ENCODE peak calls at places on chromosomes 13 and 19, in four cellular contexts. W is WTC11; B is NCI-H1105 treated with DMSO at 0.1 percent for 48 hours; A is activated T-helper 9 cell treated with anti-CD3 and anti-CD28 coated beads, Interleukin-2, amount 50 U/mL, for 16 hours. Q is an unnamed sample.

GRCh38 chr13:108345016-108345415 is 75.5 kb downstream of the TNFSF13B start:
- DNase-seq in W (peak; percentile 17), B (no peak), A (no peak), Q (no peak)

GRCh38 chr13:19643652-19644051 is 10.2 kb downstream of the MPHOSPH8 start:
- DNase-seq in W (no peak), B (no peak), A (no peak), Q (no peak)

GRCh38 chr13:73901324-73902068 is 232.7 kb downstream of the KLF12 start:
- DNase-seq in W (no peak), B (peak; percentile 3), A (no peak), Q (no peak)

GRCh38 chr13:20525601-20526544 is at the start of gene CRYL1:
- DNase-seq in W (peak; percentile 45), B (peak; percentile 44), A (peak; percentile 66), Q (peak; percentile 93)

GRCh38 chr19:41194157-41194552 is 1.1 kb downstream of the CYP2S1 start:
- DNase-seq in W (no peak), B (no peak), A (no peak), Q (no peak)

GRCh38 chr13:99316657-99317244 is 9.6 kb upstream of the GPR183 start:
- DNase-seq in W (no peak), B (peak; percentile 56), A (no peak), Q (no peak)

GRCh38 chr19:2575734-2576481 is 100.0 kb downstream of the GADD45B start:
- DNase-seq in W (no peak), B (no peak), A (no peak), Q (peak; percentile 93)

GRCh38 chr13:76991432-76991795 is 467 bp upstream of the CLN5 start:
- DNase-seq in W (no peak), B (no peak), A (peak; percentile 72), Q (no peak)

GRCh38 chr13:102769679-102770078 is 3.9 kb downstream of the TEX30 start:
- DNase-seq in W (no peak), B (no peak), A (no peak), Q (no peak)

GRCh38 chr19:46840157-46840942 is 10.3 kb downstream of the AP2S1 start:
- DNase-seq in W (peak; percentile 66), B (peak; percentile 66), A (peak; percentile 13), Q (no peak)

GRCh38 chr13:100300708-100301107 is 211.8 kb downstream of the PCCA start:
- DNase-seq in W (no peak), B (no peak), A (no peak), Q (no peak)

GRCh38 chr19:38932425-38933179 is 1.9 kb downstream of the MRPS12 start:
- DNase-seq in W (peak; percentile 44), B (no peak), A (no peak), Q (no peak)

GRCh38 chr13:43785681-43786471 is 896 bp downstream of the ENOX1 start:
- DNase-seq in W (peak; percentile 72), B (no peak), A (no peak), Q (peak; percentile 90)

GRCh38 chr13:107459430-107459829 is 755.9 kb downstream of the LIG4 start:
- DNase-seq in W (no peak), B (no peak), A (no peak), Q (no peak)

GRCh38 chr13:94595006-94595942 is 678 bp downstream of the TGDS start:
- DNase-seq in W (no peak), B (no peak), A (no peak), Q (no peak)

GRCh38 chr19:53102701-53103140 is 501 bp downstream of the ZNF160 start:
- DNase-seq in W (peak; percentile 27), B (no peak), A (peak; percentile 2), Q (no peak)

GRCh38 chr19:3163230-3163886 is 15.2 kb upstream of the S1PR4 start:
- DNase-seq in W (peak; percentile 83), B (peak; percentile 72), A (peak; percentile 45), Q (no peak)

GRCh38 chr19:10655457-10656312 is 1.5 kb downstream of the ILF3 start:
- DNase-seq in W (no peak), B (no peak), A (no peak), Q (no peak)

GRCh38 chr19:53812335-53812734 is 11.8 kb downstream of the NLRP12 start:
- DNase-seq in W (peak; percentile 48), B (no peak), A (no peak), Q (no peak)

GRCh38 chr13:100269837-100270236 is 180.9 kb downstream of the PCCA start:
- DNase-seq in W (no peak), B (no peak), A (no peak), Q (no peak)

GRCh38 chr13:49690133-49690989 is 925 bp downstream of the EBPL start:
- DNase-seq in W (no peak), B (peak; percentile 62), A (no peak), Q (no peak)

GRCh38 chr13:30791354-30791921 is 56.1 kb downstream of the ALOX5AP start:
- DNase-seq in W (no peak), B (no peak), A (no peak), Q (no peak)

GRCh38 chr19:21604941-21605548 is 99.6 kb downstream of the ZNF429 start:
- DNase-seq in W (no peak), B (peak; percentile 54), A (no peak), Q (no peak)

GRCh38 chr19:35557539-35558399 is 5.7 kb downstream of the ATP4A start:
- DNase-seq in W (peak; percentile 100), B (no peak), A (peak; percentile 32), Q (no peak)

GRCh38 chr13:24887759-24888158 is 123.8 kb downstream of the RNF17 start:
- DNase-seq in W (no peak), B (no peak), A (no peak), Q (no peak)

GRCh38 chr19:49786432-49786831 is 19.6 kb downstream of the AP2A1 start:
- DNase-seq in W (no peak), B (no peak), A (no peak), Q (no peak)

GRCh38 chr13:23512762-23513395 is 57.3 kb upstream of the TNFRSF19 start:
- DNase-seq in W (no peak), B (no peak), A (no peak), Q (no peak)

GRCh38 chr13:65929436-65929835 is 1300.7 kb downstream of the PCDH9 start:
- DNase-seq in W (no peak), B (no peak), A (no peak), Q (no peak)

GRCh38 chr13:97282705-97283104 is 60.6 kb downstream of the MBNL2 start:
- DNase-seq in W (no peak), B (no peak), A (no peak), Q (no peak)

GRCh38 chr19:39934584-39935233 is at the start of gene FCGBP:
- DNase-seq in W (no peak), B (no peak), A (no peak), Q (no peak)

GRCh38 chr13:114281351-114282142 is at the start of gene UPF3A:
- DNase-seq in W (peak; percentile 91), B (peak; percentile 90), A (peak; percentile 81), Q (peak; percentile 97)